ENCODE peak calls at places on chromosome 15, in five cellular contexts. O is cardiac muscle cell, X is PC-3, G is neural crest cell, B is testis. L is an unnamed sample.

GRCh38 chr15:61449306-61449705 is 220.2 kb upstream of the RORA start:
- DNase-seq in G (no peak), B (no peak), O (no peak), X (no peak), L (no peak)

GRCh38 chr15:34109775-34110663 is 8.1 kb downstream of the PGBD4 start:
- DNase-seq in X (peak), O (peak), G (no peak), B (no peak), L (no peak)

GRCh38 chr15:74725845-74726773 is 781 bp upstream of the CYP1A1 start:
- DNase-seq in G (peak), B (peak), O (peak), X (peak), L (no peak)

GRCh38 chr15:20356444-20357138 is 185.0 kb downstream of the GOLGA6L6 start:
- DNase-seq in B (peak), X (peak), G (no peak), O (no peak), L (peak)

GRCh38 chr15:37485056-37485455 is 384.7 kb upstream of the MEIS2 start:
- DNase-seq in G (no peak), X (no peak), B (no peak), O (no peak), L (no peak)

GRCh38 chr15:88623061-88623460 is 1.9 kb downstream of the AEN start:
- DNase-seq in G (no peak), B (no peak), O (peak), X (peak), L (no peak)

GRCh38 chr15:43510230-43511011 is 7.0 kb upstream of the MAP1A start:
- DNase-seq in X (peak), B (peak), O (peak), G (peak), L (peak)

GRCh38 chr15:77481670-77482069 is 61.0 kb downstream of the HMG20A start:
- DNase-seq in G (no peak), X (no peak), O (peak), B (no peak), L (no peak)

GRCh38 chr15:78950343-78950742 is 5.5 kb upstream of the CTSH start:
- DNase-seq in G (no peak), O (no peak), X (no peak), B (no peak), L (no peak)

GRCh38 chr15:83284563-83285283 is at the start of gene BNC1:
- DNase-seq in G (peak), X (no peak), B (peak), O (peak), L (no peak)

GRCh38 chr15:77036537-77037474 is 34.1 kb downstream of the TSPAN3 start:
- DNase-seq in B (peak), O (no peak), G (no peak), X (no peak), L (no peak)

GRCh38 chr15:49293941-49294340 is 123.9 kb downstream of the GALK2 start:
- DNase-seq in X (no peak), B (no peak), G (no peak), O (no peak), L (no peak)

GRCh38 chr15:68352401-68353062 is 75.0 kb downstream of the FEM1B start:
- DNase-seq in B (no peak), O (peak), G (no peak), X (peak), L (no peak)

GRCh38 chr15:69908060-69908459 is 189.7 kb downstream of the TLE3 start:
- DNase-seq in X (no peak), B (no peak), G (no peak), O (no peak), L (no peak)

GRCh38 chr15:75215107-75216004 is 13.7 kb downstream of the C15orf39 start:
- DNase-seq in G (no peak), O (no peak), B (no peak), X (no peak), L (no peak)

GRCh38 chr15:70354260-70354894 is 256.7 kb upstream of the TLE3 start:
- DNase-seq in G (no peak), X (no peak), O (no peak), B (no peak), L (peak)

GRCh38 chr15:58856090-58856489 is 77.4 kb downstream of the SLTM start:
- DNase-seq in G (no peak), O (peak), B (no peak), X (peak), L (no peak)

GRCh38 chr15:32747886-32748285 is 30.1 kb downstream of the GREM1 start:
- DNase-seq in B (no peak), G (no peak), X (no peak), O (no peak), L (no peak)

GRCh38 chr15:51267047-51267713 is 71.2 kb downstream of the CYP19A1 start:
- DNase-seq in X (no peak), O (peak), G (peak), B (no peak), L (peak)

GRCh38 chr15:29822100-29822684 is at the start of gene TJP1:
- DNase-seq in X (peak), B (peak), O (peak), G (peak), L (peak)

GRCh38 chr15:50353251-50353998 is 1.6 kb downstream of the GABPB1 start:
- DNase-seq in B (no peak), G (no peak), O (peak), X (peak), L (no peak)

GRCh38 chr15:48904758-48905157 is 26.8 kb downstream of the EID1 start:
- DNase-seq in B (no peak), X (no peak), O (no peak), G (no peak), L (no peak)

GRCh38 chr15:74807302-74807701 is 5.3 kb upstream of the LMAN1L start:
- DNase-seq in B (no peak), G (no peak), X (no peak), O (no peak), L (no peak)

GRCh38 chr15:60392986-60393811 is 4.6 kb downstream of the ANXA2 start:
- DNase-seq in X (peak), O (peak), G (no peak), B (peak), L (no peak)

DNA sequence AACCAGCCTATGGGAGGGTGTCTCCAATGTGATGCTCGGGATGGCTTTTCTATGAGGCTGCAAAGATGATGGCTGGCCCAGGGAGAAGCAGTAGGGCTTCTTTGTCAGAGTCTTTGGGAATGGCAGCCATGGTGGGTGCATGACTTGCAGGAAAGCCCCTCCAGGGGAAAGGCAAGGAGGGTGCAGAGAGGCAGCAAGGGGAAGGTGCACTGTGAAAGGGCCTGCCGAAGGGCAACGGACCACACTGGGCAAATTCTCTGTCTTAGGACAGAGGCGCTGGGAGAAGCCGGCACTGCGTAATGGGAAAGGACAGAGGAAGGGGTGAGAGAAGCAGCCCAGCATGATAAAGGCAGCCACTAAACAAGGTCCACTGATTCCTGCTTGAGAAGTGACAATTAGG is 302.8 kb upstream of the LYSMD4 start:
- DNase-seq in G (no peak), X (no peak), B (no peak), O (no peak), L (no peak)
- TF ChIP-seq CTCF in G (no peak), X (no peak), B (no peak), O (no peak), L (no peak)

GRCh38 chr15:85642693-85643058 is 152.0 kb downstream of the KLHL25 start:
- DNase-seq in O (peak), G (no peak), X (no peak), B (peak), L (no peak)
- TF ChIP-seq CTCF in O (no peak), G (no peak), X (no peak), B (peak), L (no peak)

DNA sequence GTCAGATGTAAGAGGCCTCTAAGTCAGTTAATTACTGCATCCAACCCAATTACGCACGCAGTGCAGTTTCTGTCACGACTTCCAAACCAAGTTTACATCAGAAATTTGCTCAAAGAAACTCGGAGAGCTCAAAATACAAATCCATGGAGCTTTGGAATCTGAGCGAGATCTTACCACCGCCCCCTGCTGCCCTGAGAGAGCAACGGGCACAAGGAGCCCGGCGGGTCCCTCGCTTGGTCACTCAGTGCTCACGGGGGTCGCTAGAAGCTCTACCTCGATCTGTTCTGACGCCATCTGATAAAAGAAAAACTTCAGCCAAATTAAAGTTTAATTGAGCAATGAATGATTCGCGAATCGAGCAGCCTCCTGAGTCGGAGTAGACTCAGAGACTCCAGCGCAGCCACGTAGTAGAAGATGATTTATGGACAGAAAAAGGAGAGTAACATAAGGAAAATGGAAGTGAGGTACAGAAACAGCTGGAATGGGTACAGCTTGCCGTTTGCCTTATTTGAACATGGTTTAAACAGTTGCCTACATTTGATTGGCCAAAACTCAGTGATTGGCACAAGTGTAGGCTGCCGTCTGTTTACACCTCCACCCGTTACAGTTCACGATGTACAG is 232.7 kb upstream of the ATP10A start:
- DNase-seq in X (peak), B (no peak), G (no peak), O (no peak), L (no peak)
- TF ChIP-seq CTCF in X (peak), B (no peak), G (peak), O (no peak), L (no peak)

GRCh38 chr15:41115088-41115651 is 910 bp downstream of the INO80 start:
- DNase-seq in B (no peak), X (peak), O (peak), G (no peak), L (no peak)
- TF ChIP-seq CTCF in B (no peak), X (peak), O (peak), G (peak), L (no peak)

GRCh38 chr15:53716909-53717878 is 42.3 kb downstream of the WDR72 start:
- DNase-seq in G (no peak), B (no peak), O (peak), X (peak), L (no peak)
- TF ChIP-seq CTCF in G (peak), B (no peak), O (no peak), X (peak), L (no peak)

DNA sequence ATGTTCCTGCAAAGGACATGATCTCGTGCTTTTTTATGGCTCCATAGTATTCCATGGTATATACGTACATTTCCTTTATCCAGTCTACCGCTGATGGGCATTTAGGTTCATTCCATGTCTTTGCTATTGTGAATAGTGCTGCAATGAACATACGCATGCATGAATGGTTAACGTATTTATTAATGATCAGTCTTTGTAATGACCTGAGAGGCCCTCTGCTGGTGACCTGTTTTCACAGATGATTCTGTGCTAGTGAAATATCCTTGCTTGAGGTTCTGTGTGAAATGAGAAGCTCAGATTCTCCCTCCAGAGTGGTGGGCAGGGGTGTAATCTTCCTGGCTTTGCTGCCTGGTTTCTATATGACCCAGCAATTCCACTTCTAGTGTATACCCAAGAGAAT is 160.2 kb upstream of the RASGRP1 start:
- DNase-seq in G (no peak), O (no peak), X (no peak), B (no peak), L (no peak)
- TF ChIP-seq CTCF in G (no peak), O (no peak), X (peak), B (no peak), L (no peak)

GRCh38 chr15:31234815-31235214 is 91.8 kb upstream of the KLF13 start:
- DNase-seq in O (no peak), X (no peak), B (no peak), G (no peak), L (no peak)

GRCh38 chr15:31238369-31238768 is 88.3 kb upstream of the KLF13 start:
- DNase-seq in B (no peak), G (no peak), O (no peak), X (no peak), L (no peak)

GRCh38 chr15:31237042-31237324 is 89.7 kb upstream of the KLF13 start:
- DNase-seq in G (no peak), X (no peak), O (no peak), B (no peak), L (no peak)

GRCh38 chr15:31235298-31236183 is 91.1 kb upstream of the KLF13 start:
- DNase-seq in O (peak), B (peak), X (no peak), G (no peak), L (peak)

GRCh38 chr15:31236184-31237041 is 90.2 kb upstream of the KLF13 start:
- DNase-seq in G (no peak), O (peak), X (peak), B (peak), L (no peak)
- TF ChIP-seq CTCF in G (no peak), O (no peak), X (no peak), B (no peak), L (no peak)

DNA sequence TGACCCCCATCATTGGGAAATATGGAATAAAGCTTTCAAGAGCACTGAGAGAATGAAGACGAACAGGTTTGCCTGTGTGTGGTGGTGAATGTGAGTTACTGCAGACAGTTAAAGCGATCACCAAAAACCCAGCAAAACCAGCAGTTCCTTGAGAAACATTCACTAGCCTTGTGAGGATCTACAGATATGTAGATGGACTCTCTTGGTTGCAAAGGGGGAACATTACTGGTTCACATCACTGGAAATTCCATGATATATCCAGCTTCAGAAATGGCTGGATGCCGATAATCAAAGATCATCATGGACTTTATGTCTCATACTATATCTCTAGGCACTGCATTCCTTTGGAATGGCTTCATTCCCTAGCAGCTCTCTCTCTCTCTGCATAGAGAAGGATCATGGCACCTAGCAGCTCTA is 10.2 kb upstream of the HERC1 start:
- DNase-seq in B (no peak), X (no peak), G (no peak), O (peak), L (no peak)
- TF ChIP-seq CTCF in B (no peak), X (no peak), G (peak), O (no peak), L (no peak)

DNA sequence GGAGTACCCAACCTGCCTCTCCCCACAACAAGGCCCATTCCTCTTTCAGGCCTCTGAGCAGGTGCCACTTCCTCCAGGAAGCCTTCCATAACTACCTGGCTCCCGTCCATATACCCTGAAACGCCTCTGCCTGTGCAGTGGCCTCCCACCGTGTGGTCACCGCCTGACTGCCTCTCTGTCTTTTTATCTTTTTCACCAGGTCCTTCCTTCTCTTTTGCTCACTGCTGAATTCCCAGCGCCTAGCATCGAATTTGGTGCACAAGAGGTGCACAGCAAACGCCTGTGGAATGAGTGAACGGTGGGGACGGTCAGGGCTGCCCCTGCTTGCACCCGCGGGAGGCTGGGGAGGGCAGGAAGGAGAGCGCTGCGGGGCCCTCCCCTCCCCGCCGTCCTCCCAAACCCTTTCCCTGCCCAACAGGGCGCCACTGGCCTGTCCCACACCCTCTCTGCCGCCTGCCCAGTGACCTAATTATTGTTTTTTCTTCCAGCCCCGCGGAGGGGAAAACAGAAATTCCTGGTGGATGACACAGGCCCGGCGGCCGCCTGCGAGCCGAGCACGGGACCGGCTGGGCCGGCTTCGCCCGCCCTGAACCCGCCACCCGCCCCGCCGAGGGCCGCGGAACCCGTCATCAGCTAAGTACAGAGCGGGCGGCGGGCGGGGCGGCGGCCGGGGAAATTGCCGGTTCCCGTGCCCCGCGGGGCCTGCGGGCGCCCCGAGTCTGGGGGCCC is 140.1 kb downstream of the SMAD6 start:
- DNase-seq in B (peak), O (peak), G (no peak), X (peak), L (peak)
- TF ChIP-seq CTCF in B (no peak), O (no peak), G (no peak), X (no peak), L (no peak)

L was measured in mesothelial cell of epicardium.